ENCODE peak calls at places on chromosomes 16 and 17, in seven cellular contexts. One of them, this sample, is unnamed.

GRCh38 chr17:67386965-67387551 is 10.0 kb downstream of the PITPNC1 start:
- DNase-seq in cardiac fibroblast: peak
- DNase-seq in AG10803: peak
- DNase-seq in AG04449: no peak
- DNase-seq in GM12865: peak
- DNase-seq in Peyer's patch: peak
- DNase-seq in AG04450: no peak
- DNase-seq in this sample: no peak

GRCh38 chr16:8831450-8832382 is 34.1 kb downstream of the PMM2 start:
- DNase-seq in cardiac fibroblast: no peak
- DNase-seq in AG10803: no peak
- DNase-seq in AG04449: no peak
- DNase-seq in GM12865: no peak
- DNase-seq in Peyer's patch: no peak
- DNase-seq in AG04450: no peak
- DNase-seq in this sample: no peak

GRCh38 chr17:64679710-64680216 is 17.7 kb upstream of the SMURF2 start:
- DNase-seq in cardiac fibroblast: peak
- DNase-seq in AG10803: peak
- DNase-seq in AG04449: peak
- DNase-seq in GM12865: no peak
- DNase-seq in Peyer's patch: no peak
- DNase-seq in AG04450: peak
- DNase-seq in this sample: no peak

GRCh38 chr17:62109378-62109902 is 44.4 kb upstream of the MED13 start:
- DNase-seq in cardiac fibroblast: peak
- DNase-seq in AG10803: peak
- DNase-seq in AG04449: peak
- DNase-seq in GM12865: peak
- DNase-seq in Peyer's patch: peak
- DNase-seq in AG04450: peak
- DNase-seq in this sample: peak

GRCh38 chr17:21039839-21040575 is 2.8 kb downstream of the USP22 start:
- DNase-seq in cardiac fibroblast: peak
- DNase-seq in AG10803: peak
- DNase-seq in AG04449: no peak
- DNase-seq in GM12865: peak
- DNase-seq in Peyer's patch: no peak
- DNase-seq in AG04450: no peak
- DNase-seq in this sample: no peak

GRCh38 chr17:6701719-6702118 is 11.4 kb downstream of the SLC13A5 start:
- DNase-seq in cardiac fibroblast: peak
- DNase-seq in AG10803: no peak
- DNase-seq in AG04449: no peak
- DNase-seq in GM12865: peak
- DNase-seq in Peyer's patch: no peak
- DNase-seq in AG04450: no peak
- DNase-seq in this sample: no peak

GRCh38 chr17:9432867-9433495 is 142.6 kb downstream of the STX8 start:
- DNase-seq in cardiac fibroblast: peak
- DNase-seq in AG10803: peak
- DNase-seq in AG04449: no peak
- DNase-seq in GM12865: peak
- DNase-seq in Peyer's patch: no peak
- DNase-seq in AG04450: no peak
- DNase-seq in this sample: no peak

GRCh38 chr17:3418222-3418621 is 7.1 kb downstream of the OR3A3 start:
- DNase-seq in cardiac fibroblast: no peak
- DNase-seq in AG10803: no peak
- DNase-seq in AG04449: no peak
- DNase-seq in GM12865: no peak
- DNase-seq in Peyer's patch: no peak
- DNase-seq in AG04450: no peak
- DNase-seq in this sample: no peak

GRCh38 chr17:79305831-79306687 is 231.4 kb downstream of the ENGASE start:
- DNase-seq in cardiac fibroblast: no peak
- DNase-seq in AG10803: no peak
- DNase-seq in AG04449: no peak
- DNase-seq in GM12865: no peak
- DNase-seq in Peyer's patch: no peak
- DNase-seq in AG04450: no peak
- DNase-seq in this sample: no peak

GRCh38 chr17:58082341-58082869 is 814 bp upstream of the DYNLL2 start:
- DNase-seq in cardiac fibroblast: no peak
- DNase-seq in AG10803: no peak
- DNase-seq in AG04449: no peak
- DNase-seq in GM12865: no peak
- DNase-seq in Peyer's patch: no peak
- DNase-seq in AG04450: no peak
- DNase-seq in this sample: no peak

GRCh38 chr17:50833396-50834125 is 1.8 kb upstream of the WFIKKN2 start:
- DNase-seq in cardiac fibroblast: no peak
- DNase-seq in AG10803: no peak
- DNase-seq in AG04449: no peak
- DNase-seq in GM12865: no peak
- DNase-seq in Peyer's patch: no peak
- DNase-seq in AG04450: no peak
- DNase-seq in this sample: no peak

GRCh38 chr17:7850970-7851437 is 3.9 kb upstream of the TMEM88 start:
- DNase-seq in cardiac fibroblast: no peak
- DNase-seq in AG10803: no peak
- DNase-seq in AG04449: no peak
- DNase-seq in GM12865: no peak
- DNase-seq in Peyer's patch: no peak
- DNase-seq in AG04450: no peak
- DNase-seq in this sample: peak

GRCh38 chr17:74132354-74132753 is 71.1 kb upstream of the RPL38 start:
- DNase-seq in cardiac fibroblast: no peak
- DNase-seq in AG10803: no peak
- DNase-seq in AG04449: no peak
- DNase-seq in GM12865: no peak
- DNase-seq in Peyer's patch: no peak
- DNase-seq in AG04450: no peak
- DNase-seq in this sample: no peak

GRCh38 chr16:47473794-47474193 is 12.7 kb downstream of the PHKB start:
- DNase-seq in cardiac fibroblast: no peak
- DNase-seq in AG10803: no peak
- DNase-seq in AG04449: no peak
- DNase-seq in GM12865: no peak
- DNase-seq in Peyer's patch: no peak
- DNase-seq in AG04450: no peak
- DNase-seq in this sample: no peak

GRCh38 chr17:35256629-35257028 is 13.8 kb downstream of the SLFN5 start:
- DNase-seq in cardiac fibroblast: no peak
- DNase-seq in AG10803: no peak
- DNase-seq in AG04449: no peak
- DNase-seq in GM12865: no peak
- DNase-seq in Peyer's patch: no peak
- DNase-seq in AG04450: no peak
- DNase-seq in this sample: no peak

GRCh38 chr17:35750526-35751395 is 2.3 kb downstream of the GAS2L2 start:
- DNase-seq in cardiac fibroblast: no peak
- DNase-seq in AG10803: no peak
- DNase-seq in AG04449: no peak
- DNase-seq in GM12865: no peak
- DNase-seq in Peyer's patch: no peak
- DNase-seq in AG04450: no peak
- DNase-seq in this sample: no peak

GRCh38 chr17:54678158-54678557 is 222.5 kb upstream of the TOM1L1 start:
- DNase-seq in cardiac fibroblast: no peak
- DNase-seq in AG10803: no peak
- DNase-seq in AG04449: no peak
- DNase-seq in GM12865: no peak
- DNase-seq in Peyer's patch: no peak
- DNase-seq in AG04450: no peak
- DNase-seq in this sample: peak

GRCh38 chr16:30720086-30720485 is 21.1 kb downstream of the SRCAP start:
- DNase-seq in cardiac fibroblast: no peak
- DNase-seq in AG10803: no peak
- DNase-seq in AG04449: no peak
- DNase-seq in GM12865: no peak
- DNase-seq in Peyer's patch: peak
- DNase-seq in AG04450: no peak
- DNase-seq in this sample: no peak

GRCh38 chr16:51538707-51539604 is 387.9 kb upstream of the SALL1 start:
- DNase-seq in cardiac fibroblast: peak
- DNase-seq in AG10803: peak
- DNase-seq in AG04449: peak
- DNase-seq in GM12865: no peak
- DNase-seq in Peyer's patch: no peak
- DNase-seq in AG04450: peak
- DNase-seq in this sample: no peak

GRCh38 chr17:15942207-15942833 is 2.6 kb upstream of the ADORA2B start:
- DNase-seq in cardiac fibroblast: peak
- DNase-seq in AG10803: no peak
- DNase-seq in AG04449: no peak
- DNase-seq in GM12865: no peak
- DNase-seq in Peyer's patch: peak
- DNase-seq in AG04450: no peak
- DNase-seq in this sample: no peak

GRCh38 chr16:49528035-49528434 is 154.4 kb downstream of the C16orf78 start:
- DNase-seq in cardiac fibroblast: peak
- DNase-seq in AG10803: no peak
- DNase-seq in AG04449: no peak
- DNase-seq in GM12865: no peak
- DNase-seq in Peyer's patch: no peak
- DNase-seq in AG04450: no peak
- DNase-seq in this sample: no peak
- TF ChIP-seq CTCF in cardiac fibroblast: no peak
- TF ChIP-seq CTCF in AG10803: no peak
- TF ChIP-seq CTCF in AG04449: no peak
- TF ChIP-seq CTCF in GM12865: no peak
- TF ChIP-seq CTCF in Peyer's patch: no peak
- TF ChIP-seq CTCF in AG04450: no peak
- TF ChIP-seq CTCF in this sample: no peak

GRCh38 chr17:39925282-39926134 is 1.9 kb downstream of the ORMDL3 start:
- DNase-seq in cardiac fibroblast: no peak
- DNase-seq in AG10803: no peak
- DNase-seq in AG04449: no peak
- DNase-seq in GM12865: no peak
- DNase-seq in Peyer's patch: no peak
- DNase-seq in AG04450: no peak
- DNase-seq in this sample: no peak
- H3K4me3 ChIP-seq in cardiac fibroblast: no peak
- H3K4me3 ChIP-seq in AG10803: peak
- H3K4me3 ChIP-seq in AG04449: peak
- H3K4me3 ChIP-seq in GM12865: peak
- H3K4me3 ChIP-seq in Peyer's patch: peak
- H3K4me3 ChIP-seq in AG04450: peak
- H3K4me3 ChIP-seq in this sample: peak

GRCh38 chr17:40430272-40431230 is 12.7 kb upstream of the IGFBP4 start:
- DNase-seq in cardiac fibroblast: no peak
- DNase-seq in AG10803: no peak
- DNase-seq in AG04449: no peak
- DNase-seq in GM12865: no peak
- DNase-seq in Peyer's patch: peak
- DNase-seq in AG04450: no peak
- DNase-seq in this sample: no peak

GRCh38 chr17:40436631-40437030 is 6.6 kb upstream of the IGFBP4 start:
- DNase-seq in cardiac fibroblast: no peak
- DNase-seq in AG10803: no peak
- DNase-seq in AG04449: no peak
- DNase-seq in GM12865: no peak
- DNase-seq in Peyer's patch: peak
- DNase-seq in AG04450: no peak
- DNase-seq in this sample: no peak

GRCh38 chr17:40431231-40431602 is 12.0 kb upstream of the IGFBP4 start:
- DNase-seq in cardiac fibroblast: no peak
- DNase-seq in AG10803: no peak
- DNase-seq in AG04449: no peak
- DNase-seq in GM12865: no peak
- DNase-seq in Peyer's patch: peak
- DNase-seq in AG04450: no peak
- DNase-seq in this sample: no peak

GRCh38 chr17:40432864-40433528 is 10.3 kb upstream of the IGFBP4 start:
- DNase-seq in cardiac fibroblast: peak
- DNase-seq in AG10803: peak
- DNase-seq in AG04449: no peak
- DNase-seq in GM12865: no peak
- DNase-seq in Peyer's patch: peak
- DNase-seq in AG04450: no peak
- DNase-seq in this sample: no peak

DNA sequence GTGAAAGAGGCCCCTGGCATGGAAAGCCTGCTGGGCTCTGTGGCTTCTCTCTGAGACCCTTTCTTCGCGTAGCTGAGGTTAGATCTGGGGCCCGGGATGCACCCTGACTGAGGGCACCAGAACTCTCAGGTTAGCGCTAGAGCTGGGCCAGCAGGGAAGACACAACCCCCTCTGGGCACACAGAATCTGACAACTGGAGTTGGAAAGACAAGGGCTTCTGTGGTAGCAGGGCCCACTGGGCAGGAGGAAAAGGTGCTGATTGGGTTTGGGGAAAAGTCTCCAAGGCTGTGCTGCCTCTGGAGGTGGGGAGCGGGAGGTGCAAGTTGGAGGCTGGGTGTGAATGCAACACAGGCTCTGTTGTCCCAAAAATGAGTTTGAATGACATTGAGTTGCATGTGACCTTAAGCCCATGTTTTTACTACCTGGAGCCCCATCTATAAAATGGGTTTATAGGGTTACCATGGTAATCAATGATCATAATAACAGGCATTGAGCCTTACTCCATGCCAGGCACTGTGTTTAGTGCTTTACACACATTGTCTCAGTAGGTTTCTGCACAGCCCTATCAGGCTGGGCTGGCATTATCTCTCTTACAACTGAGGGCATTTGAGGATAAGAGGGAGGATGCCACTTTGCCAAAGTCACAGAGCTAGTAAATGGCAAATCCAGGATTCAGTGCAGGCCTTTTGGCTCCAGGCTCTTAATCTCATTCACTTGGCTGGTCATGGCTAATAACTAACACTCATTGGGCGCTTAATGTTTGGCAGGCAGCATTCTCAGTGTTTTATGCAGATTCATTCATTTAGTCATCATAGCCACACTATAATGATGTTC is 9.5 kb upstream of the IGFBP4 start:
- DNase-seq in cardiac fibroblast: peak
- DNase-seq in AG10803: no peak
- DNase-seq in AG04449: no peak
- DNase-seq in GM12865: no peak
- DNase-seq in Peyer's patch: peak
- DNase-seq in AG04450: no peak
- DNase-seq in this sample: no peak
- TF ChIP-seq CTCF in cardiac fibroblast: peak
- TF ChIP-seq CTCF in AG10803: peak
- TF ChIP-seq CTCF in AG04449: peak
- TF ChIP-seq CTCF in GM12865: peak
- TF ChIP-seq CTCF in Peyer's patch: peak
- TF ChIP-seq CTCF in AG04450: peak
- TF ChIP-seq CTCF in this sample: peak

DNA sequence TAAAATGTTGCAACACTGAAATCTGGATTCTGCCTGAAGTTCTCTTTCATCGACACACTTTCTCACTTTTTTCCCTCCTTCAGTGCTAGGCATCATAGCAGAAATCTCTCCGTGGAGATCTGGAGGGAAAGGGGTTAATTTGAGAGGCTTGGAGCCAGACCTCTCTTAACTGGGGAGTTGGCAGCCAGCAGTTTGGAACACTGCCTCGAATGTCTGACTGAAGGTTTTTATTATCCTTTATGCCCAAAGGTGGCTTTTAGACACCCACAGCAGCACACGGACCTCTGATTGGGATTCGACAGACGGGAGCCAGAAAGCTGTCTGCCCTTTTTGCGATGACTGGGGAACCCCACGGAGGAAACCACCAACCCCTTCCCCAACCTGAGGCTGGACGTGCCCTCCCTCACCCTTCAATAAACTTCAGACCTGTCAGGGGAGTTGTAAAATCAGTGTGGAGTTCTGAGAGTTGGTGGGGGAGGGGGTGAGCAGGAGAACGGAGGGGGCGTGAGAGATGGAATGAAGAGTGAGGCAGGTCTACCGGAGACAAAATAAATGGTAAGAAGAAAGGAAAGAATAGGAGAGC is 833.5 kb upstream of the SOX9 start:
- DNase-seq in cardiac fibroblast: no peak
- DNase-seq in AG10803: peak
- DNase-seq in AG04449: no peak
- DNase-seq in GM12865: no peak
- DNase-seq in Peyer's patch: no peak
- DNase-seq in AG04450: no peak
- DNase-seq in this sample: no peak
- H3K4me3 ChIP-seq in cardiac fibroblast: no peak
- H3K4me3 ChIP-seq in AG10803: peak
- H3K4me3 ChIP-seq in AG04449: no peak
- H3K4me3 ChIP-seq in GM12865: no peak
- H3K4me3 ChIP-seq in Peyer's patch: no peak
- H3K4me3 ChIP-seq in AG04450: no peak
- H3K4me3 ChIP-seq in this sample: no peak